ENCODE peak calls at places on chromosomes 3 and 15, in four cellular contexts. One of them, this sample, is unnamed.

GRCh38 chr3:155753038-155753647 is 8.3 kb upstream of the PLCH1 start:
- DNase-seq in WTC11: no peak
- DNase-seq in A673: peak; percentile 54
- DNase-seq in brain microvascular endothelial cell: no peak
- DNase-seq in this sample: no peak

GRCh38 chr3:16455946-16456345 is 57.6 kb downstream of the RFTN1 start:
- DNase-seq in WTC11: no peak
- DNase-seq in A673: no peak
- DNase-seq in brain microvascular endothelial cell: no peak
- DNase-seq in this sample: no peak

GRCh38 chr15:35444557-35445204 is 101.3 kb downstream of the DPH6 start:
- DNase-seq in WTC11: no peak
- DNase-seq in A673: peak; percentile 62
- DNase-seq in brain microvascular endothelial cell: peak; percentile 47
- DNase-seq in this sample: no peak

GRCh38 chr15:47523669-47524068 is 193.6 kb upstream of the SEMA6D start:
- DNase-seq in WTC11: no peak
- DNase-seq in A673: peak; percentile 77
- DNase-seq in brain microvascular endothelial cell: peak; percentile 82
- DNase-seq in this sample: no peak

GRCh38 chr15:40251455-40252140 is 12.7 kb downstream of the PAK6 start:
- DNase-seq in WTC11: no peak
- DNase-seq in A673: no peak
- DNase-seq in brain microvascular endothelial cell: no peak
- DNase-seq in this sample: no peak

GRCh38 chr3:180433172-180433571 is 168.8 kb upstream of the TTC14 start:
- DNase-seq in WTC11: no peak
- DNase-seq in A673: peak; percentile 6
- DNase-seq in brain microvascular endothelial cell: peak; percentile 22
- DNase-seq in this sample: no peak

GRCh38 chr15:38885001-38885400 is 320.4 kb upstream of the RASGRP1 start:
- DNase-seq in WTC11: no peak
- DNase-seq in A673: no peak
- DNase-seq in brain microvascular endothelial cell: peak; percentile 61
- DNase-seq in this sample: no peak

GRCh38 chr3:194253270-194253669 is 97.9 kb downstream of the CPN2 start:
- DNase-seq in WTC11: no peak
- DNase-seq in A673: no peak
- DNase-seq in brain microvascular endothelial cell: no peak
- DNase-seq in this sample: no peak

GRCh38 chr15:31254431-31255175 is 72.0 kb upstream of the KLF13 start:
- DNase-seq in WTC11: no peak
- DNase-seq in A673: no peak
- DNase-seq in brain microvascular endothelial cell: peak; percentile 76
- DNase-seq in this sample: peak; percentile 33

GRCh38 chr15:62941719-62942118 is 100.8 kb upstream of the TPM1 start:
- DNase-seq in WTC11: no peak
- DNase-seq in A673: no peak
- DNase-seq in brain microvascular endothelial cell: peak; percentile 40
- DNase-seq in this sample: no peak

GRCh38 chr3:65877160-65877559 is 161.6 kb downstream of the MAGI1 start:
- DNase-seq in WTC11: no peak
- DNase-seq in A673: no peak
- DNase-seq in brain microvascular endothelial cell: no peak
- DNase-seq in this sample: no peak

GRCh38 chr3:145183261-145183660 is 977.7 kb downstream of the PLOD2 start:
- DNase-seq in WTC11: no peak
- DNase-seq in A673: no peak
- DNase-seq in brain microvascular endothelial cell: no peak
- DNase-seq in this sample: no peak

GRCh38 chr15:83845230-83845629 is 191.3 kb downstream of the ADAMTSL3 start:
- DNase-seq in WTC11: no peak
- DNase-seq in A673: no peak
- DNase-seq in brain microvascular endothelial cell: peak; percentile 71
- DNase-seq in this sample: no peak

GRCh38 chr15:74642328-74642723 is 26.7 kb downstream of the CLK3 start:
- DNase-seq in WTC11: no peak
- DNase-seq in A673: no peak
- DNase-seq in brain microvascular endothelial cell: no peak
- DNase-seq in this sample: no peak

GRCh38 chr3:73432021-73432722 is 192.6 kb downstream of the PDZRN3 start:
- DNase-seq in WTC11: no peak
- DNase-seq in A673: peak; percentile 48
- DNase-seq in brain microvascular endothelial cell: peak; percentile 37
- DNase-seq in this sample: no peak

GRCh38 chr15:57146394-57147140 is 228.1 kb downstream of the TCF12 start:
- DNase-seq in WTC11: no peak
- DNase-seq in A673: peak; percentile 86
- DNase-seq in brain microvascular endothelial cell: peak; percentile 39
- DNase-seq in this sample: no peak

GRCh38 chr15:69576035-69576526 is 123.5 kb downstream of the RPLP1 start:
- DNase-seq in WTC11: peak; percentile 54
- DNase-seq in A673: peak; percentile 58
- DNase-seq in brain microvascular endothelial cell: no peak
- DNase-seq in this sample: no peak

GRCh38 chr15:57231559-57231958 is 144.7 kb upstream of the CGNL1 start:
- DNase-seq in WTC11: no peak
- DNase-seq in A673: peak; percentile 48
- DNase-seq in brain microvascular endothelial cell: no peak
- DNase-seq in this sample: no peak

GRCh38 chr3:135908225-135908624 is 57.3 kb upstream of the PPP2R3A start:
- DNase-seq in WTC11: no peak
- DNase-seq in A673: no peak
- DNase-seq in brain microvascular endothelial cell: no peak
- DNase-seq in this sample: no peak

GRCh38 chr3:169118666-169119370 is 544.7 kb downstream of the MECOM start:
- DNase-seq in WTC11: no peak
- DNase-seq in A673: peak; percentile 6
- DNase-seq in brain microvascular endothelial cell: peak; percentile 14
- DNase-seq in this sample: no peak

DNA sequence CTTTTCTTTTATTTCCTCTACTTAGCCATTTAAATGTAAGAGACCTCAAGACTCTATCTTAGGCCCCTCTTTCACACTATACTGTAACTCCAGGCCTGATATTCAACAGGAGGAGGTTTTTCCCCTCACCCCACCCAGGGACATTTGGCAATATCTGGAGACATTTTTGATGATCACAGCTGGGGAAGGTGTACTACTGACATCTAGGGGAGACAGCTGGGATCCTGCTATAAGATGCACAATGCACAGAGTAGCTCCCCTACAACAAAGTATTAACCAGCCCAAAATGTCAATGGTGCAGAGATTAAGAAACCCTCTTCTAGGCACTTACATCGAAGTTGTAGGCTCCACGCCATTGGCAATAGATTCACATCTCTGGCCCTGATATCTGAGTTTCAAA is 517.5 kb upstream of the UBE2E2 start:
- DNase-seq in WTC11: no peak
- DNase-seq in A673: no peak
- DNase-seq in brain microvascular endothelial cell: peak; percentile 35
- DNase-seq in this sample: no peak
- TF ChIP-seq CTCF in WTC11: no peak
- TF ChIP-seq CTCF in A673: no peak
- TF ChIP-seq CTCF in brain microvascular endothelial cell: peak; percentile 73
- TF ChIP-seq CTCF in this sample: peak; percentile 71

DNA sequence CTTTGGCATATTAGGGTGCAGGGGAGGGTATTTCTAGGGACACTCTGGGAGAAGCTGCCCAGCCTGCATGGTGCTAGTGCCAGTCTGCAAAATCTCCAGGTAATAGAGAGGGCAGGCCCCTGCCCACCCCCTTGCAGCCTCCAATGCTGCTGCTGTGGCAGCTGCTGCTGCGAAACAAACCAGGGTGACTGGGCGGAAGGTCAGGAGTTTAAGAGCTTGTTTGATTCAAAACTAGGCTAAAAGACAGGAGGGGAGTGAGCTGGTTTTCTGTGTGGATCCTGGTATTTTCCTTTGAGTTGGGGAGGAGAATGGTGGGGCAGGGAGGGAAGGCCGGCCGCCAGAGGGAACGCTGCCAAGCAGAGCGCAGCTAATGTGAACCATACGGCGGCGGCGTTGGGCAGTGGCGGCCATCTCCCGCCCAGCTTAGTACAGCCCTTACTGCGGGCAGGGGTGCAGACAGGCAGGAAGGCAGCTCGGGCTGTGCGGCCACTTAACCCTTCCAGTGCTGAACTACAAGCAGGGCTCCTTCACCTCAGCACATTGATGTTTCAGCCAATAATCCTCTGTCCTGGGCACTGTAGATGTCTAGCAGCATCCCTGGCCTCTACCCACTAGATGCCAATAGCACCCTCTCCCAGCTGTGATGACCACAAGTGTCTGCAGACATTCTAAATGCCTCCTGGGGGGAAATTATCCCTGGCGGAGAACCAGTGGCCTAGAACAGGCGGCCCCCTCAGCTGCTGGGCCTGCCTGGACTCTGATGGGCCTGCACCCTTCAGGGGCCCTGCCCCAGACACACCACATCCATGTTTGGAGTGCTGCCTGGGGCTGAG is 125.7 kb downstream of the EEFSEC start:
- DNase-seq in WTC11: peak; percentile 38
- DNase-seq in A673: peak; percentile 50
- DNase-seq in brain microvascular endothelial cell: peak; percentile 43
- DNase-seq in this sample: peak; percentile 96
- TF ChIP-seq CTCF in WTC11: no peak
- TF ChIP-seq CTCF in A673: no peak
- TF ChIP-seq CTCF in brain microvascular endothelial cell: peak; percentile 37
- TF ChIP-seq CTCF in this sample: peak; percentile 55

DNA sequence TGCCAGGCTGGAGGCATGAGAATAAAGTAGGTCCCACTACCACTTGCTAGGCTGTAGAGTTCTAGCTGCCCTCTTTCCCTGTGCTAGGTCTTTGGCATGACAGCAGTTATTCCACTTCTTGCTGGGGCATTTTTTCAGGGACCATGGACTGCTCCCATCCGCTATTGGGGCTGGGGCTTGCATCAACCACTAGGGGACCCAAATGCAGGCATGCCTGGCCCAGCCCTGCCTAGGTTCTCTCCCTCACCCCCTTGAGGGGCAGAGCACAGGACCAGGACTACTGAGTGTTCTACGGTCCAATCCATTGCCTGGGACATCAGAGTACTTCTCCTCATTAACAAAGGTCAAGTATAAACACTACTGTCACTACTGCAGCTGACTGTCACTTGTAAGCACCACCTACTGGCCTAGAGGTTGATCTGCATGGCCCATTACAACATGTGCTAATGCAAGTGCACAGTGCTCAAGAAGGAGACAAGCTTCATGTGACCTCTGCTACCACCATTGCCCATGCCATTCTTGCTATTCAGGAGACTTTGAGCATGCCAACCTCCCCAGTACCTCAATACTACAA is 270.5 kb downstream of the MBNL1 start:
- DNase-seq in WTC11: peak; percentile 12
- DNase-seq in A673: no peak
- DNase-seq in brain microvascular endothelial cell: no peak
- DNase-seq in this sample: no peak
- TF ChIP-seq CTCF in WTC11: no peak
- TF ChIP-seq CTCF in A673: peak; percentile 42
- TF ChIP-seq CTCF in brain microvascular endothelial cell: peak; percentile 6
- TF ChIP-seq CTCF in this sample: no peak

DNA sequence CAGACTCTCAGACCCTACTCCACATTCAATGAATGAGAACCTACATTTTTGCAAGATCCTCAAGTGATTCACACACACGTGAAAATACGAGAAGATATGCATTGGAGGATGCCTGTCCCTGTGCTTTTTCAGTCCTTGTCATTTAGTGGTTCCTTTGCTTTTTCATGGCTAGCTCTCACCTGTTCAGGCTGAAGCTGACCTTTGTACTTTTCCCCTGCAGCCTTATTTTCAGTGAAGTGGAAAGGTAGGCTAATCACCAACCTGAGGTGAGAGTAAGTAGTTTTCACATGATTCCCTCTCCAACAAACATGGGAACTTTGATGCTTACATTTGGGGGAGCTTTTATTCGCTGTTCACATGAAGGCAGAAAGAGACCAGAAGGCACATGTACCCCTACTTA is 8.3 kb downstream of the ITPR1 start:
- DNase-seq in WTC11: no peak
- DNase-seq in A673: no peak
- DNase-seq in brain microvascular endothelial cell: no peak
- DNase-seq in this sample: no peak
- TF ChIP-seq CTCF in WTC11: no peak
- TF ChIP-seq CTCF in A673: no peak
- TF ChIP-seq CTCF in brain microvascular endothelial cell: no peak
- TF ChIP-seq CTCF in this sample: no peak

This sample was measured in chondrocyte.